ENCODE peak calls at places on chromosomes 1 and 21, in four cellular contexts. R, E, J and F are unnamed samples.

GRCh38 chr21:15514073-15514946 is 215.5 kb upstream of the USP25 start:
- DNase-seq in R (no peak), E (peak; percentile 36), J (no peak), F (no peak)

GRCh38 chr1:41976671-41977070 is 57.9 kb upstream of the HIVEP3 start:
- DNase-seq in R (no peak), J (no peak), E (no peak), F (no peak)

GRCh38 chr1:62720946-62721554 is 32.9 kb upstream of the DOCK7 start:
- DNase-seq in J (no peak), R (peak; percentile 76), E (peak; percentile 65), F (no peak)

GRCh38 chr1:13628711-13629110 is 45.1 kb downstream of the PDPN start:
- DNase-seq in R (peak; percentile 30), J (no peak), E (no peak), F (no peak)

GRCh38 chr1:24112381-24113169 is 640 bp upstream of the MYOM3 start:
- DNase-seq in J (peak; percentile 83), E (peak; percentile 73), R (peak; percentile 85), F (no peak)

GRCh38 chr1:165069829-165070228 is 286.7 kb downstream of the LMX1A start:
- DNase-seq in J (no peak), R (no peak), E (peak; percentile 54), F (no peak)

GRCh38 chr1:51484591-51484990 is 34.5 kb downstream of the EPS15 start:
- DNase-seq in E (no peak), J (no peak), R (peak; percentile 64), F (no peak)

GRCh38 chr1:239730378-239730777 is 344.0 kb downstream of the CHRM3 start:
- DNase-seq in E (no peak), J (no peak), R (no peak), F (no peak)

GRCh38 chr1:234515821-234516241 is 36.9 kb upstream of the TARBP1 start:
- DNase-seq in R (peak; percentile 89), J (no peak), E (no peak), F (peak; percentile 63)

GRCh38 chr1:3515774-3516480 is 61.5 kb downstream of the ARHGEF16 start:
- DNase-seq in J (no peak), R (peak; percentile 66), E (no peak), F (no peak)

GRCh38 chr21:23009360-23009759 is 2011.2 kb downstream of the NCAM2 start:
- DNase-seq in E (no peak), R (no peak), J (no peak), F (no peak)

GRCh38 chr1:240618946-240619345 is 7.0 kb upstream of the GREM2 start:
- DNase-seq in E (no peak), R (peak; percentile 61), J (no peak), F (no peak)

GRCh38 chr1:85268801-85269585 is 7.4 kb downstream of the BCL10 start:
- DNase-seq in E (no peak), R (no peak), J (no peak), F (no peak)

GRCh38 chr1:231629132-231629531 is 2.5 kb downstream of the DISC1 start:
- DNase-seq in E (peak; percentile 75), J (no peak), R (no peak), F (no peak)

GRCh38 chr1:201737350-201738060 is 91.5 kb upstream of the IPO9 start:
- DNase-seq in R (peak; percentile 92), E (no peak), J (no peak), F (peak; percentile 78)

GRCh38 chr1:108590947-108591346 is 31.0 kb downstream of the EEIG2 start:
- DNase-seq in R (peak; percentile 96), J (no peak), E (no peak), F (peak; percentile 92)

GRCh38 chr1:197042676-197043341 is 24.3 kb downstream of the F13B start:
- DNase-seq in J (no peak), R (no peak), E (no peak), F (no peak)

GRCh38 chr1:171913385-171913784 is 72.1 kb downstream of the DNM3 start:
- DNase-seq in J (no peak), R (peak; percentile 27), E (peak; percentile 77), F (no peak)

GRCh38 chr1:42420911-42421585 is 34.8 kb downstream of the ZMYND12 start:
- DNase-seq in R (peak; percentile 98), J (no peak), E (peak; percentile 60), F (peak; percentile 19)

GRCh38 chr1:52141513-52142219 is at the start of gene ZFYVE9:
- DNase-seq in E (peak; percentile 73), R (peak; percentile 79), J (peak; percentile 81), F (no peak)

GRCh38 chr1:243890576-243890975 is 40.5 kb upstream of the AKT3 start:
- DNase-seq in J (no peak), E (no peak), R (peak; percentile 78), F (peak; percentile 91)

GRCh38 chr1:115138271-115138670 is 49.0 kb upstream of the TSPAN2 start:
- DNase-seq in E (no peak), R (no peak), J (no peak), F (no peak)

GRCh38 chr1:203091761-203092330 is 6.0 kb upstream of the MYOG start:
- DNase-seq in E (no peak), J (no peak), R (no peak), F (no peak)

GRCh38 chr1:158898722-158899121 is 32.6 kb upstream of the PYHIN1 start:
- DNase-seq in R (no peak), E (no peak), J (no peak), F (no peak)

GRCh38 chr1:53869454-53870117 is 20.0 kb downstream of the YIPF1 start:
- DNase-seq in R (no peak), E (no peak), J (no peak), F (no peak)

GRCh38 chr1:40625076-40625475 is 40.4 kb downstream of the RIMS3 start:
- DNase-seq in E (peak; percentile 59), J (no peak), R (no peak), F (no peak)

GRCh38 chr1:24481098-24481497 is 21.5 kb upstream of the RCAN3 start:
- DNase-seq in E (no peak), J (no peak), R (no peak), F (no peak)

GRCh38 chr21:40385883-40386282 is 461.1 kb downstream of the DSCAM start:
- DNase-seq in E (no peak), J (no peak), R (no peak), F (no peak)

GRCh38 chr1:192576190-192577144 is 894 bp downstream of the RGS1 start:
- DNase-seq in J (no peak), E (no peak), R (no peak), F (no peak)

GRCh38 chr1:231885209-231885854 is 258.7 kb downstream of the DISC1 start:
- DNase-seq in E (no peak), J (no peak), R (peak; percentile 87), F (no peak)

DNA sequence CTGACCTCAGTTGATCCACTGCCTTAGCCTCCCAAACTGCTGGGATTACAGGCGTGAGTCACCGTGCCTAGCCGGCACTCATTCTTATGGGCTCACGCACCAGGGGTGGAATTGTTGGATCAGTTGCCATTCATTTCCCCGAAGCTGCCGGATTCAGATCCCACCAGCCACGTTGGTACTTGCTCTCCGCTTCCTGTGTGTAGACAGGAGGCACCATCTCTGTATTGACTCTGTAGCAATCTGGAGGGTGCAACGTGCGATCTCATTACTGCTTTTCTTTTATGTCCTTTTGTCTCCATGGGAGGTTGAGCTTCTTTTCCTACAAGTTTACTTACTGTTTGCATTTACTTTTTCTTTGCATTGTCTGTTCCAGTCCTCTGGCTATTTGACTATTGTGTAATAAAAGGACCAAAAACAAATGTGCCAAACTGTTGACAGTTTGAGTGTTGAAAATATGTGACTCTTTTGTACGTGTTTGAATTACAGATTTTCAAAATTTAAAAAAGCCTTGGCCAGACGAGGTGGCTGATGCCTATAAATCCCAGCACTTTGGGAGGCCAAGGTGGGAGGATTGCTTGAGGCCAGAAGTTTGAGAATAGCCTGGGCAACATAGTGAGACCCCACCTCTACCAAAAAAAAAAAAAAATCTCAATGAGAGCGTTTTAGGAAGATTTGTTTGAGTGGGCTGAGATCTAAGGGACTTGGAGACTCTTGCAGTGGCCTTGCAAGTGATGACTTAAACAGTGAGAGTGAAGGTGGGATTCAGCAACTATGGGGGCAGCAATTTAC is 39.1 kb downstream of the SPSB1 start:
- DNase-seq in J (no peak), E (no peak), R (peak; percentile 58), F (no peak)
- H3K4me3 ChIP-seq in J (no peak overlapping the region), E (no peak overlapping the region), R (no peak overlapping the region), F (no peak overlapping the region)

GRCh38 chr1:211487672-211488208 is 4.2 kb downstream of the RD3 start:
- DNase-seq in J (no peak), R (no peak), E (no peak), F (no peak)
- H3K27me3 ChIP-seq in J (peaks cover 4% of the 10 kb centered on the region), R (peaks cover 3% of the 10 kb centered on the region), E (no peaks in the 10 kb centered on the region), F (peaks cover 5% of the 10 kb centered on the region)

DNA sequence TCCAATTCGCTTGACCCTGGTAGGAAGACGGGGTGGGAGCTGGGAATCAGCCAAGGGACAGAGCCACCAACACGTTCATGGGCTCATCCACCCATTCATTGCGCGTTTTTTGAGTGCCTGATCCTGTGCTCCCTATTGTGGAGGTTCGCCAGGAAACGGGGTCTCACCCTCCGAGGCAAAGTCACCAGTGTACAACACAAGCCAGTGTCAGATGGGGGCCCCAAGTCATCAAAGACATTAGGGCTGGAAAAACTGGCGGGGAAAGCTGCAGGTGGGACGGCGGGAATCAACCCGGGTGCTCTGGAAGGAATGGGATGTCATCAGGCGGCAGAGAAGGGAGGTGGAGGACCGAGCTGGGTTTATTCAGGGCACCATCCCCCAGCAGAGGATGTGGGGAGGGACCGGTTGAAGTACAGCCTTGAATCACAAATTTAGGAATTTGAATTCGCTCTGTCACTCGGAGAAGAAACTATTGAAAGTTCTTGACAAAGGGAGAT is 667 bp upstream of the NID1 start:
- DNase-seq in R (no peak), E (no peak), J (no peak), F (no peak)
- H3K4me3 ChIP-seq in R (peak overlapping the region; percentile 73), E (peak overlapping the region; percentile 51), J (peak overlapping the region; percentile 77), F (peak overlapping the region; percentile 91)

GRCh38 chr1:229208481-229208880 is 62.4 kb upstream of the RAB4A start:
- DNase-seq in R (no peak), J (no peak), E (no peak), F (no peak)
- H3K27me3 ChIP-seq in R (no peaks in the 10 kb centered on the region), J (no peaks in the 10 kb centered on the region), E (no peaks in the 10 kb centered on the region), F (peaks cover 2% of the 10 kb centered on the region)

DNA sequence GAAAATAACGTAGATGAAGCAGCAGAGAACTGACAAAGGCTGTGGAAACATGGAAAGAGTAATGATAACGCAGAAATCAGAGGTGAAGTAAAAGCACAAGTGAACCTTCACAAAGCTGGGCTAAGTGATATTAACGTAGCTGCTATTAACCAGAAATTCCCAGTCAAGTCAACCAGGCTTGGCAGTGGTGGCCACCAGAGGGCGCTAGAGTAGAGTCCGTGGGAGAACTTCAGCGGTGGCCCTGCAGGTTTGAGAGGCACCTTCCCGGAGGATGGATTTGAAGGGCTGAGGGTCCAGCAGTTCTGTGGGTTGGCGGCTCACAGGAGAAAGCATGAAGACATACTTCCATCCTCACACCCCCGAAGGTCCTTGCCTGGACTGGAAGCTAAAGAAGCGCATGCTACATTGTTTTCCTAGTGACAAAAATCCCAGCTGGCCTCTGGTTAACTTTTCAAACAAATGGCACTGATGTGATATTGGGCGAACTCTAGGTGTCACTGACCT is 81.7 kb upstream of the ZNF648 start:
- DNase-seq in J (peak; percentile 92), E (peak; percentile 97), R (peak; percentile 61), F (no peak)
- H3K4me3 ChIP-seq in J (no peak overlapping the region), E (no peak overlapping the region), R (no peak overlapping the region), F (no peak overlapping the region)

DNA sequence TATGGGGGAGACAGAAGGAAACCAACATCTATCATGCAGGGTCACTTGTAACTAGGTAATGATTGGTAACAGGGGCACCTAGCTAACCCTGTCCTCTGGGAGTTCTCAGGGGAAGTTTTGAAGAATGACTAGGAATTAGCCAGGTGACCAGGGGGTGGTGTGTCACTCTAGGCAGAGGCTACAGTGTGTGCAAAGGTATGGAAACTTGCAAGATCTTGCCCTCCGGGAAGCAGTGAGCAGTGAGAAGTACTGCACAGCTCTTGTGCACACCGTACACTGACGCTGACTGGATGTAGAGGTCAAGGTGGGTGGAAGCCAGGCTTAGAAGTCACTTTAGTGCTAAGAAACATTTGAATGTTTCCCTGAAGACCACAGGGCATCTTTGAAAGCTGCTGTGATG is 62.9 kb upstream of the LMO4 start:
- DNase-seq in R (no peak), J (no peak), E (no peak), F (no peak)
- H3K27me3 ChIP-seq in R (no peaks in the 10 kb centered on the region), J (no peaks in the 10 kb centered on the region), E (no peaks in the 10 kb centered on the region), F (no peaks in the 10 kb centered on the region)